ENCODE peak calls at places on chromosomes 2 and 18, in seven cellular contexts. U is B cell, N is left lung, E is spleen, Y is fibroblast of the aortic adventitia, D is pancreas, J is cardiac fibroblast. S is an unnamed sample.
A peak's percentile ranks its signal among the peaks of the same experiment; 100 is the strongest.

GRCh38 chr2:168246072-168246482 is 1.3 kb downstream of the STK39 start:
- DNase-seq in U (no peak), N (no peak), E (no peak), Y (peak; percentile 41), D (no peak), J (no peak), S (no peak)

GRCh38 chr18:66872277-66872676 is 268.4 kb upstream of the CDH19 start:
- DNase-seq in U (no peak), N (no peak), E (no peak), Y (no peak), D (no peak), J (peak; percentile 29), S (peak; percentile 13)

GRCh38 chr18:13112982-13113381 is 105.6 kb upstream of the LDLRAD4 start:
- DNase-seq in U (no peak), N (no peak), E (no peak), Y (peak; percentile 14), D (peak; percentile 41), J (peak; percentile 27), S (no peak)

GRCh38 chr2:56613917-56614316 is 430.1 kb downstream of the CCDC85A start:
- DNase-seq in U (no peak), N (no peak), E (no peak), Y (peak; percentile 0), D (no peak), J (peak; percentile 27), S (no peak)

GRCh38 chr2:158953926-158954763 is 14.3 kb upstream of the TANC1 start:
- DNase-seq in U (no peak), N (peak; percentile 60), E (no peak), Y (peak; percentile 98), D (peak; percentile 74), J (peak; percentile 95), S (no peak)

GRCh38 chr18:47883771-47884413 is 46.6 kb downstream of the SMAD2 start:
- DNase-seq in U (no peak), N (no peak), E (no peak), Y (peak; percentile 57), D (no peak), J (peak; percentile 74), S (no peak)

GRCh38 chr2:189578272-189578671 is 2.3 kb downstream of the SLC40A1 start:
- DNase-seq in U (no peak), N (no peak), E (no peak), Y (no peak), D (no peak), J (no peak), S (no peak)

GRCh38 chr2:162091325-162092007 is 17.5 kb upstream of the DPP4 start:
- DNase-seq in U (no peak), N (no peak), E (no peak), Y (no peak), D (no peak), J (no peak), S (no peak)

GRCh38 chr18:67500512-67500911 is 16.0 kb downstream of the DSEL start:
- DNase-seq in U (no peak), N (no peak), E (no peak), Y (peak; percentile 49), D (no peak), J (no peak), S (no peak)

GRCh38 chr2:233221378-233222063 is 30.0 kb upstream of the ATG16L1 start:
- DNase-seq in U (no peak), N (no peak), E (no peak), Y (peak; percentile 95), D (no peak), J (peak; percentile 24), S (no peak)

GRCh38 chr2:127067620-127068350 is 39.2 kb downstream of the BIN1 start:
- DNase-seq in U (peak; percentile 87), N (peak; percentile 66), E (peak; percentile 90), Y (peak; percentile 65), D (no peak), J (peak; percentile 74), S (peak; percentile 85)

GRCh38 chr2:8671802-8672201 is 10.1 kb upstream of the ID2 start:
- DNase-seq in U (no peak), N (no peak), E (no peak), Y (no peak), D (no peak), J (no peak), S (no peak)

GRCh38 chr2:143083636-143084035 is 45.6 kb upstream of the ARHGAP15 start:
- DNase-seq in U (no peak), N (no peak), E (no peak), Y (peak; percentile 63), D (no peak), J (peak; percentile 88), S (no peak)

GRCh38 chr2:159547031-159547430 is 69.3 kb downstream of the BAZ2B start:
- DNase-seq in U (no peak), N (no peak), E (no peak), Y (no peak), D (no peak), J (no peak), S (no peak)

GRCh38 chr18:24395049-24395780 is 2.4 kb downstream of the OSBPL1A start:
- DNase-seq in U (no peak), N (no peak), E (no peak), Y (peak; percentile 39), D (no peak), J (no peak), S (no peak)

GRCh38 chr18:13178976-13179375 is 39.6 kb upstream of the LDLRAD4 start:
- DNase-seq in U (no peak), N (no peak), E (no peak), Y (no peak), D (no peak), J (no peak), S (no peak)

GRCh38 chr18:66066191-66066590 is 315.4 kb downstream of the CDH7 start:
- DNase-seq in U (no peak), N (no peak), E (no peak), Y (no peak), D (no peak), J (no peak), S (no peak)

GRCh38 chr2:231622963-231623362 is 30.3 kb downstream of the TEX44 start:
- DNase-seq in U (no peak), N (no peak), E (no peak), Y (no peak), D (no peak), J (no peak), S (no peak)

GRCh38 chr18:78517973-78518372 is 461.6 kb upstream of the SALL3 start:
- DNase-seq in U (no peak), N (no peak), E (no peak), Y (no peak), D (no peak), J (no peak), S (no peak)

GRCh38 chr2:10521891-10522448 is 73.8 kb upstream of the ODC1 start:
- DNase-seq in U (no peak), N (no peak), E (no peak), Y (no peak), D (no peak), J (no peak), S (no peak)

GRCh38 chr18:59575995-59576394 is 121.2 kb downstream of the CCBE1 start:
- DNase-seq in U (no peak), N (no peak), E (no peak), Y (no peak), D (no peak), J (no peak), S (no peak)

DNA sequence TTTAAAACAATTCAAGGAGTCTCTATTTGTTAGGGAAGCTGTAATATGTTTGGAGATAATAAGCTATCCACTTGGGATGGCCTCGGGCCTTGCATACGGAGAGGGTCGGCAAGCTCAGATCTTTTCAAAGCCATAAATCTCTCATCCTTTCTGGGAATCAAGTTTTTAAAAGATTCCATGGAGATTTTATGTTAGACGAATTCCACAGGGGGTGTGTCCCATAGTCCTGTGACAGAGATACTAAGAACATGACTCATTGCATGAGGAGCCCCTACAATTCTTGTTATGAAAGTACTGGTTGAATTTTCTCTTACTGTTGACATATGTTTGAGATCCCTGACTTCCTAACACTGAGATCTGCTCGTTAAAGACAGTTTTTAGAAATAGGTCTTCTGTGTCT is 108.7 kb downstream of the FEZ2 start:
- DNase-seq in U (no peak), N (no peak), E (no peak), Y (peak; percentile 63), D (no peak), J (peak; percentile 81), S (no peak)
- TF ChIP-seq CTCF in U (no peak), N (no peak), E (no peak), Y (no peak), D (no peak), J (no peak), S (no peak)

DNA sequence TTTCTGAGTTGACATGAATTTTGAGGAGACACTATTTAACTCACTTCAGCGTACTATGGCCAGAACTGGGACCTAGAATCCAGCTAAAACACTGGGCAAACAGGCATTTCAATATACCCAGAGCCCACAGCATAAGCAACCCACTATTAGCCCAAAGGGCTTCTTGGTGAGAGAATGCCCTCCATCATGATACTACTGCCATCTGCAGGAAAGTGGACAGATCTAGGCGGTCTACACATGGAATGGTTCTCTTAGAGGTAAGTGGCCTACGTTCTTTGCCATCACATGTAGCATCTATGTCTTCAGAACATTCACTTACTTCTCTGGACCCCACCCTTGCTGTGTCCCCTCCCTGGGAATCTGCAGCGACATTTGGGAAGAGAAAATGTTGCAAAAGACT is 181.3 kb upstream of the LINC00305 start:
- DNase-seq in U (no peak), N (no peak), E (no peak), Y (no peak), D (no peak), J (no peak), S (peak; percentile 5)
- TF ChIP-seq CTCF in U (no peak), N (no peak), E (no peak), Y (no peak), D (no peak), J (no peak), S (no peak)

DNA sequence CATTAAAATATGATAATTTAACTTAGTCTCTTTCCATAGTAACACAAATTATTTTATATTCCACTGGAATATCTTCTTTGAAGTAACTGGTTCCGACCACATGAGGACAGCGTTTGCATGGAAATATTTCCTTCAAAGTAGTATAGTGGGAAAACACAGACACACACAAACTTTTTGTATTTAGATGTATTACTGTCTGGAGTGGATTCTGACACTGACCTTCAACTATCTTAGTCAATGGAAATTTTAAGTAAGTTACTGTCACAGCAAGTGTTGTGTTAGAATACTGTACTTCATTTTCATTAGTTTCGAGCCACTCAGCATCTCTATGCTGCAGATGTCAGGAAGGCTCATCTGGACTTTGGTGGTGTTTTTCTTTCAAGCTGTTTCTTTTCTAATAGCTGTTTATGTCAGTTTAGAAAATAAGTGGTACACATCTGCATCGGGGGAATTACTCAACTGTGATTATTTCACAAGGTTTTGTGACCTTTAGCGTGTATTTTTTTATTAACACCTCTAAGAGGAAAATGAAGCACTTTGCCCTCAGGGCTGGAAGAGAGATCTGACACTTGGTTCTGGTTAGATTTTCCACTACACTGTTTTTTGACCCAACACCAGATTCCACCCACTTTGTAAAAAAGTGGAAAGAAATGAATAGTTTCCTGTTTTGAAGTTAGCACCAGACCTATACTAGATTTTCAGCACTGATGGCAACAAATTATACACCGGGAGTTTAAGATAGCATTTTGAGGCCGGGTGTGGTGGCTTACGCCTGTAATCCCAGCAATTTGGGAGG is 18.9 kb upstream of the THOC1 start:
- DNase-seq in U (no peak), N (no peak), E (no peak), Y (peak; percentile 69), D (no peak), J (peak; percentile 55), S (no peak)
- TF ChIP-seq CTCF in U (no peak), N (no peak), E (no peak), Y (peak; percentile 59), D (no peak), J (peak; percentile 58), S (no peak)

DNA sequence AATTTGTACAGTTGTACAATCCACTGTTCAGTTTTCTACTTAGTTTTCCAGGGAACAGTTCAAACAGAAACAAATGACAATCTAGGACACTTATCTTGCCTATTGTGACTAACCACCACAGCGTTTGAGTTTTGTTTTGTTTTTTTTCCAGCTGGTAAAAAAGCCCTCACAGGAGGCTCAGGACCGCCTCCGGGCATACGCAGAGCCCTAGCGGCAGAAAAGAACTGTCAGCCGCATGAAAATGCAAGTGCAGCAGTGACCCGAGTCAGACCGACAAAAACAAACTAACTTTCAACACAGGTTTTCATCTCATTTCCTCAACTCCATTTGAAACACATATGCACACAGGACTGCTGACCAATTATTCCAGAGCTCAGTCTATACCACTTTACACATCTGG is 68.6 kb downstream of the STEAP3 start:
- DNase-seq in U (no peak), N (no peak), E (no peak), Y (no peak), D (no peak), J (no peak), S (no peak)
- TF ChIP-seq CTCF in U (no peak), N (no peak), E (no peak), Y (no peak), D (no peak), J (no peak), S (no peak)

S was measured in GM13976.